ENCODE peak calls at places on chromosomes 2 and 18, in seven cellular contexts. Z is A673, M is OCI-LY7, I is upper lobe of left lung, O is fibroblast of lung, F is lower lobe of right lung, T is thoracic aorta. B is an unnamed sample.

GRCh38 chr2:2824588-2824987 is 493.5 kb upstream of the MYT1L start:
- DNase-seq in O (no peak), M (no peak), T (no peak), I (no peak), Z (no peak), F (no peak), B (no peak)

GRCh38 chr2:120224735-120225548 is 1.7 kb upstream of the TMEM185B start:
- DNase-seq in T (no peak), I (no peak), F (no peak), Z (no peak), O (no peak), M (no peak), B (no peak)

GRCh38 chr2:149613712-149614111 is 26.1 kb upstream of the MMADHC start:
- DNase-seq in O (peak; percentile 25), M (no peak), T (no peak), Z (no peak), F (no peak), I (no peak), B (no peak)

GRCh38 chr2:205908491-205909193 is 177.3 kb downstream of the INO80D start:
- DNase-seq in M (no peak), I (no peak), F (no peak), O (peak; percentile 41), Z (no peak), T (no peak), B (no peak)

GRCh38 chr2:37224063-37224462 is 7.3 kb downstream of the CEBPZ start:
- DNase-seq in I (no peak), Z (no peak), M (no peak), F (no peak), T (no peak), O (no peak), B (no peak)

GRCh38 chr2:130840506-130840905 is 3.8 kb downstream of the ARHGEF4 start:
- DNase-seq in M (no peak), F (no peak), T (no peak), I (no peak), Z (no peak), O (no peak), B (no peak)

GRCh38 chr2:23900133-23900926 is 26.6 kb downstream of the ATAD2B start:
- DNase-seq in Z (peak; percentile 21), T (no peak), I (peak; percentile 31), M (no peak), F (no peak), O (no peak), B (no peak)

GRCh38 chr18:22433960-22434359 is 16.2 kb upstream of the CTAGE1 start:
- DNase-seq in I (no peak), M (no peak), Z (peak; percentile 70), O (peak; percentile 37), F (no peak), T (no peak), B (no peak)

GRCh38 chr2:28336993-28337627 is 55.5 kb upstream of the FOSL2 start:
- DNase-seq in I (no peak), O (no peak), Z (no peak), M (no peak), T (no peak), F (no peak), B (no peak)

GRCh38 chr18:58336605-58337004 is 292.3 kb downstream of the ALPK2 start:
- DNase-seq in M (no peak), I (no peak), O (no peak), T (no peak), Z (no peak), F (no peak), B (no peak)

GRCh38 chr2:143787674-143788073 is 658.5 kb downstream of the ARHGAP15 start:
- DNase-seq in O (no peak), M (no peak), F (no peak), I (no peak), Z (no peak), T (no peak), B (no peak)

GRCh38 chr18:45402485-45403056 is 212.7 kb upstream of the SLC14A2 start:
- DNase-seq in Z (no peak), F (no peak), M (no peak), T (no peak), I (no peak), O (peak; percentile 11), B (no peak)

GRCh38 chr2:120396519-120397361 is 50.8 kb downstream of the INHBB start:
- DNase-seq in I (no peak), O (no peak), F (no peak), Z (no peak), T (no peak), M (no peak), B (no peak)

GRCh38 chr2:209772316-209772715 is 684 bp downstream of the UNC80 start:
- DNase-seq in Z (no peak), M (no peak), O (no peak), I (no peak), F (no peak), T (no peak), B (no peak)

GRCh38 chr2:48738806-48739205 is 16.7 kb downstream of the LHCGR start:
- DNase-seq in I (no peak), Z (no peak), T (no peak), F (no peak), O (no peak), M (no peak), B (no peak)

GRCh38 chr2:189982777-189983394 is 79.6 kb downstream of the MSTN start:
- DNase-seq in Z (peak; percentile 37), M (peak; percentile 40), F (no peak), T (no peak), I (no peak), O (no peak), B (no peak)
- TF ChIP-seq CTCF in Z (peak; percentile 66), M (peak; percentile 78), F (peak; percentile 20), T (no peak), I (no peak), O (peak; percentile 50), B (no peak)

GRCh38 chr2:39027427-39027826 is 93.4 kb downstream of the SOS1 start:
- DNase-seq in Z (no peak), T (no peak), M (no peak), O (no peak), I (no peak), F (no peak), B (no peak)
- H3K36me3 ChIP-seq in Z (peaks cover 3% of the 10 kb centered on the region), T (no peaks in the 10 kb centered on the region), M (peaks cover 44% of the 10 kb centered on the region), O (no peaks in the 10 kb centered on the region), I (peaks cover 14% of the 10 kb centered on the region), F (peaks cover 53% of the 10 kb centered on the region), B (no peaks in the 10 kb centered on the region)

GRCh38 chr18:3664563-3665178 is 214.7 kb downstream of the TGIF1 start:
- DNase-seq in O (no peak), I (peak; percentile 48), Z (peak; percentile 64), T (no peak), M (peak; percentile 63), F (peak; percentile 55), B (no peak)

GRCh38 chr18:3665187-3665586 is 215.2 kb downstream of the TGIF1 start:
- DNase-seq in M (no peak), Z (no peak), F (no peak), T (no peak), I (no peak), O (no peak), B (no peak)

GRCh38 chr18:3667255-3668137 is 217.5 kb downstream of the TGIF1 start:
- DNase-seq in Z (no peak), T (no peak), I (no peak), F (no peak), O (no peak), M (no peak), B (no peak)

GRCh38 chr18:3665780-3666525 is 216.0 kb downstream of the TGIF1 start:
- DNase-seq in T (peak; percentile 20), Z (peak; percentile 94), M (peak; percentile 91), I (peak; percentile 84), O (peak; percentile 93), F (peak; percentile 76), B (peak; percentile 90)

DNA sequence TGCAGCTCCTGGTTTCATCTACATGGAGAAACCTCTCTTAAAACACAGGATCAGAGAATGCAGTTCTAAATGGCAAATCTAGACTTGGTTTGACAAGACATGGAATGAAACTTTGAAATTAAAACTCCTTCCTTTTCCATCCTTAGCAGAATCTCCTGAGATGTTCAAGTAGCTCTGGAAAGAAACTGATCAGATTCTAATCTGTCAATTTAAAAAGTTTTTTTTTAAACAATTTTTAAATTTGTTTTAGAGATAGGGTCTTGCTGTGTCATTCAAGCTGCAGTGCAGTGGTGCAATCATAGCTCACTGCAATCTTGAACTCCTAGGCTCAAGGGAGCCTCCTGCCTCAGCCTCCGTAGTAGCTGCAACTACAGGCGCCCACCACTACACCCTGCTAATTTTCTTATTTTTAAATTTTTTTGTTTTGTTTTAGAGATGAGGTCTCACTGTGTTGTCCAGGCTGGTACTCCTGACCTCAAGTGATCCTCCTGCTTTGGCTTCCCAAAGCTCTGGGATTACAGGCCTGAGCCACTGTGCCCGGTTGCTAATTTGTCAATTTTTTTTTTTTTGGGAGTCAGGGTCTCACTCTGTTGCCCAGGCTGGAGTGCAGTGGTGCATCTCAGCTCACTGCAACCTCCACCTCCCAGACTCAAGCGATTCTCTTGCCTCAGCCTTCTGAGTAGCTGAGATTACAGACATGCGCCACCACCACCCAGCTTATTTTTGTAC is 216.7 kb downstream of the TGIF1 start:
- DNase-seq in I (no peak), T (no peak), Z (no peak), M (no peak), F (no peak), O (no peak), B (no peak)
- TF ChIP-seq CTCF in I (no peak), T (no peak), Z (peak; percentile 0), M (peak; percentile 40), F (no peak), O (no peak), B (no peak)

GRCh38 chr2:241225545-241225944 is 37.1 kb downstream of the ANO7 start:
- DNase-seq in O (no peak), I (no peak), M (no peak), F (peak; percentile 39), T (no peak), Z (no peak), B (no peak)
- H3K36me3 ChIP-seq in O (peaks cover 39% of the 10 kb centered on the region), I (peaks cover 42% of the 10 kb centered on the region), M (peaks cover 35% of the 10 kb centered on the region), F (peaks cover 57% of the 10 kb centered on the region), T (peaks cover 41% of the 10 kb centered on the region), Z (peaks cover 34% of the 10 kb centered on the region), B (peaks cover 42% of the 10 kb centered on the region)

GRCh38 chr18:10072659-10073309 is 159.0 kb downstream of the VAPA start:
- DNase-seq in I (no peak), T (no peak), F (no peak), O (peak; percentile 59), Z (no peak), M (no peak), B (no peak)
- TF ChIP-seq CTCF in I (no peak), T (no peak), F (no peak), O (no peak), Z (no peak), M (no peak), B (no peak)

GRCh38 chr2:238433941-238434845 is 7.5 kb downstream of the ASB1 start:
- DNase-seq in M (no peak), F (no peak), O (peak; percentile 91), I (no peak), Z (no peak), T (no peak), B (no peak)
- H3K36me3 ChIP-seq in M (peaks cover 71% of the 10 kb centered on the region), F (peaks cover 61% of the 10 kb centered on the region), O (peaks cover 12% of the 10 kb centered on the region), I (peaks cover 47% of the 10 kb centered on the region), Z (peaks cover 48% of the 10 kb centered on the region), T (peaks cover 25% of the 10 kb centered on the region), B (peaks cover 37% of the 10 kb centered on the region)

GRCh38 chr2:17538844-17539554 is 1.5 kb upstream of the VSNL1 start:
- DNase-seq in F (peak; percentile 72), Z (peak; percentile 93), O (peak; percentile 78), T (no peak), I (peak; percentile 68), M (no peak), B (no peak)
- TF ChIP-seq CTCF in F (no peak), Z (peak; percentile 10), O (no peak), T (no peak), I (no peak), M (no peak), B (no peak)